ENCODE peak calls at places on chromosomes 5 and 9, in six cellular contexts. Y is fibroblast of mammary gland, P is GM12891, W is epithelial cell of proximal tubule, N is non-pigmented ciliary epithelial cell, A is left cardiac atrium. T is an unnamed sample.

GRCh38 chr5:18404039-18404438 is 769.8 kb downstream of the TAF11L14 start:
- DNase-seq in Y (no peak), P (no peak), W (no peak), N (no peak), A (no peak), T (no peak)

GRCh38 chr5:115487168-115487567 is 57.4 kb downstream of the FEM1C start:
- DNase-seq in Y (no peak), P (no peak), W (no peak), N (no peak), A (no peak), T (no peak)

GRCh38 chr9:111163738-111164399 is 125.6 kb upstream of the LPAR1 start:
- DNase-seq in Y (peak), P (no peak), W (peak), N (no peak), A (no peak), T (no peak)

GRCh38 chr9:129481824-129482511 is 138.9 kb downstream of the C9orf50 start:
- DNase-seq in Y (peak), P (no peak), W (no peak), N (no peak), A (peak), T (no peak)

GRCh38 chr9:83715794-83716193 is 8.0 kb upstream of the UBQLN1 start:
- DNase-seq in Y (no peak), P (no peak), W (no peak), N (no peak), A (no peak), T (no peak)

GRCh38 chr9:134208310-134208841 is 44.0 kb upstream of the RNU6ATAC start:
- DNase-seq in Y (peak), P (no peak), W (no peak), N (no peak), A (peak), T (no peak)

GRCh38 chr5:163912023-163912422 is 406.6 kb downstream of the MAT2B start:
- DNase-seq in Y (no peak), P (no peak), W (no peak), N (no peak), A (no peak), T (no peak)

GRCh38 chr5:79109527-79110492 is 1.8 kb upstream of the BHMT start:
- DNase-seq in Y (no peak), P (no peak), W (no peak), N (no peak), A (no peak), T (no peak)

GRCh38 chr5:52961238-52961637 is 27.9 kb upstream of the ITGA2 start:
- DNase-seq in Y (no peak), P (no peak), W (no peak), N (no peak), A (no peak), T (no peak)

GRCh38 chr9:34809504-34810186 is 99.7 kb upstream of the CCL21 start:
- DNase-seq in Y (peak), P (no peak), W (no peak), N (no peak), A (peak), T (no peak)

GRCh38 chr9:137218754-137219271 is 3.2 kb downstream of the RNF208 start:
- DNase-seq in Y (peak), P (no peak), W (no peak), N (no peak), A (no peak), T (no peak)

GRCh38 chr9:75588808-75589207 is 301.7 kb upstream of the PCSK5 start:
- DNase-seq in Y (no peak), P (no peak), W (no peak), N (no peak), A (no peak), T (no peak)

GRCh38 chr5:64807505-64807904 is 38.8 kb downstream of the CWC27 start:
- DNase-seq in Y (peak), P (no peak), W (no peak), N (peak), A (no peak), T (no peak)

GRCh38 chr5:154248691-154249090 is 58.2 kb downstream of the GALNT10 start:
- DNase-seq in Y (no peak), P (no peak), W (no peak), N (no peak), A (no peak), T (no peak)

GRCh38 chr5:1129725-1130082 is 17.8 kb upstream of the SLC12A7 start:
- DNase-seq in Y (no peak), P (no peak), W (no peak), N (no peak), A (no peak), T (no peak)

GRCh38 chr5:150227606-150228273 is 37.9 kb downstream of the SLC6A7 start:
- DNase-seq in Y (peak), P (no peak), W (no peak), N (no peak), A (no peak), T (no peak)

GRCh38 chr9:8869812-8870211 is 1070.2 kb upstream of the DMAC1 start:
- DNase-seq in Y (no peak), P (no peak), W (no peak), N (no peak), A (no peak), T (no peak)

GRCh38 chr5:142824391-142824790 is 54.2 kb downstream of the ARHGAP26 start:
- DNase-seq in Y (no peak), P (no peak), W (no peak), N (no peak), A (no peak), T (no peak)

GRCh38 chr5:7629559-7629958 is 221.4 kb downstream of the CFAP90 start:
- DNase-seq in Y (no peak), P (no peak), W (no peak), N (no peak), A (no peak), T (no peak)

GRCh38 chr5:40385544-40385943 is 294.2 kb upstream of the PTGER4 start:
- DNase-seq in Y (peak), P (no peak), W (peak), N (peak), A (no peak), T (no peak)

GRCh38 chr5:54553659-54554207 is 36.2 kb downstream of the SNX18 start:
- DNase-seq in Y (no peak), P (no peak), W (peak), N (no peak), A (no peak), T (no peak)

GRCh38 chr5:36305571-36306326 is 4.0 kb upstream of the RANBP3L start:
- DNase-seq in Y (peak), P (peak), W (no peak), N (no peak), A (peak), T (no peak)

GRCh38 chr9:99353408-99353807 is 131.3 kb downstream of the SEC61B start:
- DNase-seq in Y (peak), P (no peak), W (no peak), N (peak), A (no peak), T (no peak)

GRCh38 chr5:165143727-165144210 is 1638.3 kb downstream of the MAT2B start:
- DNase-seq in Y (no peak), P (no peak), W (no peak), N (no peak), A (no peak), T (no peak)

GRCh38 chr5:177098103-177098771 is 11.5 kb downstream of the FGFR4 start:
- DNase-seq in Y (no peak), P (no peak), W (no peak), N (no peak), A (peak), T (no peak)

GRCh38 chr5:108615216-108615615 is 132.5 kb upstream of the FER start:
- DNase-seq in Y (peak), P (no peak), W (no peak), N (no peak), A (no peak), T (no peak)

GRCh38 chr5:73943375-73943774 is 317.4 kb downstream of the ARHGEF28 start:
- DNase-seq in Y (no peak), P (no peak), W (no peak), N (no peak), A (no peak), T (no peak)

GRCh38 chr9:4970970-4971641 is 14.0 kb upstream of the JAK2 start:
- DNase-seq in Y (no peak), P (no peak), W (no peak), N (no peak), A (no peak), T (peak)

GRCh38 chr9:127129073-127129717 is 6.8 kb upstream of the ANGPTL2 start:
- DNase-seq in Y (no peak), P (no peak), W (no peak), N (no peak), A (no peak), T (no peak)

GRCh38 chr9:121282309-121283071 is 14.5 kb downstream of the GSN start:
- DNase-seq in Y (peak), P (no peak), W (no peak), N (no peak), A (peak), T (no peak)